ENCODE peak calls at places on chromosomes 12 and 14, in five cellular contexts. One of them, this sample, is unnamed. For H3K4me1, the result is how much of the 10 kb centered on the place peaks cover.

GRCh38 chr12:69534389-69534822 is 50.9 kb upstream of the CCT2 start:
- DNase-seq in cardiac muscle cell: peak
- DNase-seq in CD8-positive, alpha-beta T cell: no peak
- DNase-seq in upper lobe of right lung: no peak
- DNase-seq in psoas muscle: peak
- DNase-seq in this sample: no peak

GRCh38 chr14:102028733-102029132 is 58.1 kb downstream of the HSP90AA1 start:
- DNase-seq in CD8-positive, alpha-beta T cell: no peak
- DNase-seq in psoas muscle: no peak
- DNase-seq in upper lobe of right lung: no peak
- DNase-seq in cardiac muscle cell: no peak
- DNase-seq in this sample: no peak

GRCh38 chr14:100067481-100067880 is 2.3 kb downstream of the EVL start:
- DNase-seq in CD8-positive, alpha-beta T cell: no peak
- DNase-seq in psoas muscle: no peak
- DNase-seq in upper lobe of right lung: no peak
- DNase-seq in cardiac muscle cell: no peak
- DNase-seq in this sample: peak

GRCh38 chr12:127293507-127294310 is 973.3 kb upstream of the TMEM132C start:
- DNase-seq in psoas muscle: peak
- DNase-seq in upper lobe of right lung: peak
- DNase-seq in CD8-positive, alpha-beta T cell: no peak
- DNase-seq in cardiac muscle cell: peak
- DNase-seq in this sample: peak

GRCh38 chr12:12583510-12583909 is 20.8 kb upstream of the DUSP16 start:
- DNase-seq in upper lobe of right lung: no peak
- DNase-seq in cardiac muscle cell: no peak
- DNase-seq in psoas muscle: no peak
- DNase-seq in CD8-positive, alpha-beta T cell: no peak
- DNase-seq in this sample: no peak

GRCh38 chr12:89080797-89081470 is 271.4 kb downstream of the DUSP6 start:
- DNase-seq in cardiac muscle cell: peak
- DNase-seq in upper lobe of right lung: no peak
- DNase-seq in CD8-positive, alpha-beta T cell: no peak
- DNase-seq in psoas muscle: no peak
- DNase-seq in this sample: no peak

GRCh38 chr12:68482660-68483059 is 128.0 kb upstream of the RAP1B start:
- DNase-seq in upper lobe of right lung: no peak
- DNase-seq in cardiac muscle cell: no peak
- DNase-seq in psoas muscle: no peak
- DNase-seq in CD8-positive, alpha-beta T cell: no peak
- DNase-seq in this sample: no peak

GRCh38 chr14:56953884-56954283 is 143.6 kb upstream of the OTX2 start:
- DNase-seq in cardiac muscle cell: no peak
- DNase-seq in psoas muscle: no peak
- DNase-seq in CD8-positive, alpha-beta T cell: no peak
- DNase-seq in upper lobe of right lung: no peak
- DNase-seq in this sample: no peak

GRCh38 chr14:75437201-75438143 is 9.7 kb downstream of the JDP2 start:
- DNase-seq in upper lobe of right lung: no peak
- DNase-seq in cardiac muscle cell: no peak
- DNase-seq in psoas muscle: no peak
- DNase-seq in CD8-positive, alpha-beta T cell: no peak
- DNase-seq in this sample: peak

GRCh38 chr14:53570411-53571387 is 385.9 kb downstream of the BMP4 start:
- DNase-seq in CD8-positive, alpha-beta T cell: no peak
- DNase-seq in psoas muscle: no peak
- DNase-seq in upper lobe of right lung: no peak
- DNase-seq in cardiac muscle cell: no peak
- DNase-seq in this sample: no peak

GRCh38 chr12:82486524-82487235 is 128.4 kb downstream of the METTL25 start:
- DNase-seq in cardiac muscle cell: peak
- DNase-seq in psoas muscle: no peak
- DNase-seq in upper lobe of right lung: no peak
- DNase-seq in CD8-positive, alpha-beta T cell: no peak
- DNase-seq in this sample: no peak

GRCh38 chr12:26195641-26196423 is 459 bp downstream of the SSPN start:
- DNase-seq in CD8-positive, alpha-beta T cell: no peak
- DNase-seq in upper lobe of right lung: peak
- DNase-seq in cardiac muscle cell: peak
- DNase-seq in psoas muscle: peak
- DNase-seq in this sample: no peak

GRCh38 chr12:14356147-14356546 is 9.3 kb upstream of the ATF7IP start:
- DNase-seq in CD8-positive, alpha-beta T cell: no peak
- DNase-seq in upper lobe of right lung: no peak
- DNase-seq in cardiac muscle cell: no peak
- DNase-seq in psoas muscle: no peak
- DNase-seq in this sample: no peak

GRCh38 chr12:16526693-16527092 is 79.3 kb downstream of the LMO3 start:
- DNase-seq in psoas muscle: no peak
- DNase-seq in upper lobe of right lung: no peak
- DNase-seq in CD8-positive, alpha-beta T cell: no peak
- DNase-seq in cardiac muscle cell: peak
- DNase-seq in this sample: no peak

GRCh38 chr12:14965221-14965620 is 3.8 kb upstream of the ARHGDIB start:
- DNase-seq in upper lobe of right lung: no peak
- DNase-seq in cardiac muscle cell: no peak
- DNase-seq in psoas muscle: no peak
- DNase-seq in CD8-positive, alpha-beta T cell: no peak
- DNase-seq in this sample: no peak

GRCh38 chr12:26062566-26062965 is 62.3 kb downstream of the BHLHE41 start:
- DNase-seq in CD8-positive, alpha-beta T cell: no peak
- DNase-seq in psoas muscle: no peak
- DNase-seq in upper lobe of right lung: no peak
- DNase-seq in cardiac muscle cell: peak
- DNase-seq in this sample: no peak

DNA sequence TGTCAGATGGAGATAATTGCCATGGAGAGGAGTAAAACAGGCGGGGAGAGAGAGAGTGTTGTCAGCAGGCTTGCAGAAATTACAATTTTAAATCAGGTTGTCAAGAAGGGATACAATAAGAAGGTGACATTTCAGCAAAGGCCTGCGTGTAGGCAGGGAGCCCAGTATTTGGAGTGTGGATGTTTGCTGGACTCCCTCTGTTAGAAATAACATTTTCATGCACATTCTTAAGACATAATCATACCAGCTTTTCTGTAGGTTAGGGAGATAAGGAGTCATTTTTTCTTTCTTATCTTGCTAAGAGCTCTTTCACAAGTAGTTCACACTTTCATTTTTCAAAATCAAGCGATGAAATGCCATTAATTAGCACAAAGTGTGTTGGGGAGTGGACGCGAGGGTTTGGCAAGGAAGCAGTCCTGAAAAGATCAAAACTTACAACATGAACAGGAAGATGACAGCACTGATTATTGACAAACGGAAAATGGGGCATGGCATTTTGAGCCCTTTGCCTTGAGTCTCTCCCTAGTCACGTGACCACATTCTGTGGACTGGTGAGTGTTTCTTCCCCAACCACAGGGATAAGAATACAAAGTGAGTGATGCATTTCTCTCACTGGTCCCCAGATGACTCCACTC is 160.2 kb downstream of the DAD1 start:
- DNase-seq in psoas muscle: no peak
- DNase-seq in upper lobe of right lung: no peak
- DNase-seq in cardiac muscle cell: peak
- DNase-seq in CD8-positive, alpha-beta T cell: no peak
- DNase-seq in this sample: no peak
- H3K4me1 ChIP-seq in psoas muscle: under half
- H3K4me1 ChIP-seq in upper lobe of right lung: under half
- H3K4me1 ChIP-seq in cardiac muscle cell: under half
- H3K4me1 ChIP-seq in CD8-positive, alpha-beta T cell: under half
- H3K4me1 ChIP-seq in this sample: half or more

DNA sequence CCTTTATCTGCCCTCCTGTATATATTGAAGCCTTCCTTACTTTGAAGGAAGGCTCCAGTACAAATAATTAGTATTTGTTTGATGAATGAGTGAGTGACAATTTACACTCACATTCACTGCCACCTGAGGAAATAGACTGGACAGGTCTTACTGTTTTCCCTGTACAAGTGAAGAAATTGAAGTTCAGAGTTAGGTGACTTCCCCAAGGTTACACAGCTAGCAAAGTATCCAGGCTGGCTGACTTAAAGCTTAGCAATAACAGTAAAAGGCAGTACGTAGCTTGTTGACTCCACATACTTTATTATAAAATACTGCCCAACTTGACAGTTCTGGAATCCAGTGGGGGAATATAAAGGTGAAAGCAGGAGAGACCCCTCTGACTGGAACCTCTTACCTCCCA is 2.6 kb upstream of the KRT18 start:
- DNase-seq in psoas muscle: no peak
- DNase-seq in CD8-positive, alpha-beta T cell: no peak
- DNase-seq in cardiac muscle cell: no peak
- DNase-seq in upper lobe of right lung: no peak
- DNase-seq in this sample: no peak
- H3K4me1 ChIP-seq in psoas muscle: under half
- H3K4me1 ChIP-seq in CD8-positive, alpha-beta T cell: under half
- H3K4me1 ChIP-seq in cardiac muscle cell: under half
- H3K4me1 ChIP-seq in upper lobe of right lung: under half
- H3K4me1 ChIP-seq in this sample: under half

GRCh38 chr14:105200074-105200473 is 19.0 kb upstream of the NUDT14 start:
- DNase-seq in psoas muscle: no peak
- DNase-seq in cardiac muscle cell: no peak
- DNase-seq in upper lobe of right lung: no peak
- DNase-seq in CD8-positive, alpha-beta T cell: no peak
- DNase-seq in this sample: peak
- H3K4me1 ChIP-seq in psoas muscle: under half
- H3K4me1 ChIP-seq in cardiac muscle cell: under half
- H3K4me1 ChIP-seq in upper lobe of right lung: half or more
- H3K4me1 ChIP-seq in CD8-positive, alpha-beta T cell: under half
- H3K4me1 ChIP-seq in this sample: under half

GRCh38 chr14:91406982-91407381 is 10.6 kb downstream of the CCDC88C start:
- DNase-seq in psoas muscle: no peak
- DNase-seq in cardiac muscle cell: no peak
- DNase-seq in upper lobe of right lung: no peak
- DNase-seq in CD8-positive, alpha-beta T cell: no peak
- DNase-seq in this sample: no peak
- H3K4me1 ChIP-seq in psoas muscle: under half
- H3K4me1 ChIP-seq in cardiac muscle cell: under half
- H3K4me1 ChIP-seq in upper lobe of right lung: under half
- H3K4me1 ChIP-seq in CD8-positive, alpha-beta T cell: half or more
- H3K4me1 ChIP-seq in this sample: half or more

GRCh38 chr12:109715310-109716091 is 1.9 kb downstream of the FAM222A start:
- DNase-seq in cardiac muscle cell: peak
- DNase-seq in psoas muscle: no peak
- DNase-seq in upper lobe of right lung: no peak
- DNase-seq in CD8-positive, alpha-beta T cell: no peak
- DNase-seq in this sample: no peak

GRCh38 chr12:109716092-109716479 is 2.5 kb downstream of the FAM222A start:
- DNase-seq in upper lobe of right lung: no peak
- DNase-seq in psoas muscle: no peak
- DNase-seq in CD8-positive, alpha-beta T cell: no peak
- DNase-seq in cardiac muscle cell: no peak
- DNase-seq in this sample: no peak

GRCh38 chr12:109713187-109713984 is at the start of gene FAM222A:
- DNase-seq in CD8-positive, alpha-beta T cell: peak
- DNase-seq in upper lobe of right lung: peak
- DNase-seq in psoas muscle: peak
- DNase-seq in cardiac muscle cell: peak
- DNase-seq in this sample: peak

GRCh38 chr12:109714141-109714912 is 702 bp downstream of the FAM222A start:
- DNase-seq in CD8-positive, alpha-beta T cell: peak
- DNase-seq in cardiac muscle cell: peak
- DNase-seq in upper lobe of right lung: peak
- DNase-seq in psoas muscle: peak
- DNase-seq in this sample: peak

DNA sequence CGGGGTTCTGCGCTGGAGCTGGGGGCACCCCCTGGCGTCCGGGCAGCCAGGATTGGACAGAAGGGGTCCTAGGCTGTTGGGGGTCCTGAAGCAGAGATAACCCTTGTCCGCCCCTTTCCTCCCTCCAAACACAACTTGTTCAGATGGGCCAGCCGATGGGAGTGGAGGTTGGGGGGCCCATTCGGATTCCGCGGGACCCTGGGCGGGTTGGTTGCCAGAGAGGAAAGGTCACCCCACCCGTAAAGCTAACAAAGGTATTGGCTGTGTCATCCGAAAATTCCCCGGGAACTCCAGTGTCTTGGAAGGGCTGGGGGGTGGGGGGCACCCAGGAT is 1.3 kb downstream of the FAM222A start:
- DNase-seq in upper lobe of right lung: no peak
- DNase-seq in cardiac muscle cell: no peak
- DNase-seq in psoas muscle: no peak
- DNase-seq in CD8-positive, alpha-beta T cell: no peak
- DNase-seq in this sample: no peak
- H3K4me1 ChIP-seq in upper lobe of right lung: under half
- H3K4me1 ChIP-seq in cardiac muscle cell: under half
- H3K4me1 ChIP-seq in psoas muscle: under half
- H3K4me1 ChIP-seq in CD8-positive, alpha-beta T cell: under half
- H3K4me1 ChIP-seq in this sample: under half

GRCh38 chr12:96522283-96522682 is 32.9 kb downstream of the CFAP54 start:
- DNase-seq in cardiac muscle cell: no peak
- DNase-seq in upper lobe of right lung: no peak
- DNase-seq in CD8-positive, alpha-beta T cell: no peak
- DNase-seq in psoas muscle: no peak
- DNase-seq in this sample: no peak
- H3K4me1 ChIP-seq in cardiac muscle cell: under half
- H3K4me1 ChIP-seq in upper lobe of right lung: under half
- H3K4me1 ChIP-seq in CD8-positive, alpha-beta T cell: under half
- H3K4me1 ChIP-seq in psoas muscle: under half
- H3K4me1 ChIP-seq in this sample: under half

GRCh38 chr14:95216013-95216412 is 58.7 kb upstream of the DICER1 start:
- DNase-seq in cardiac muscle cell: no peak
- DNase-seq in CD8-positive, alpha-beta T cell: no peak
- DNase-seq in upper lobe of right lung: no peak
- DNase-seq in psoas muscle: no peak
- DNase-seq in this sample: no peak
- H3K4me1 ChIP-seq in cardiac muscle cell: under half
- H3K4me1 ChIP-seq in CD8-positive, alpha-beta T cell: under half
- H3K4me1 ChIP-seq in upper lobe of right lung: under half
- H3K4me1 ChIP-seq in psoas muscle: under half
- H3K4me1 ChIP-seq in this sample: under half

This sample was measured in OCI-LY7.